ENCODE peak calls at places on chromosomes 13 and 19, in four cellular contexts. L is neural progenitor cell, D is fibroblast of pulmonary artery, Z is progenitor cell of endocrine pancreas. M is an unnamed sample.

GRCh38 chr13:101289764-101290163 is 126.5 kb downstream of the NALCN start:
- DNase-seq in L (peak; percentile 87), Z (peak; percentile 26), D (peak; percentile 28), M (peak; percentile 26)

GRCh38 chr13:33347866-33348265 is 62.3 kb upstream of the STARD13 start:
- DNase-seq in L (no peak), D (no peak), Z (no peak), M (no peak)

GRCh38 chr19:1758959-1759903 is 5.9 kb downstream of the ONECUT3 start:
- DNase-seq in L (no peak), D (no peak), Z (no peak), M (no peak)

GRCh38 chr19:4042731-4043082 is 24.0 kb downstream of the ZBTB7A start:
- DNase-seq in D (no peak), L (no peak), Z (no peak), M (no peak)

GRCh38 chr13:43237616-43238015 is 214.2 kb downstream of the DNAJC15 start:
- DNase-seq in L (no peak), Z (no peak), D (no peak), M (no peak)

GRCh38 chr13:99320693-99321481 is 13.7 kb upstream of the GPR183 start:
- DNase-seq in D (peak; percentile 93), L (no peak), Z (no peak), M (peak; percentile 86)

GRCh38 chr13:76216729-76217128 is 580.6 kb downstream of the LMO7 start:
- DNase-seq in L (no peak), Z (no peak), D (no peak), M (no peak)

GRCh38 chr19:15022752-15023151 is 26.5 kb upstream of the CASP14 start:
- DNase-seq in D (no peak), L (no peak), Z (no peak), M (no peak)

GRCh38 chr19:42420055-42420544 is 7.1 kb downstream of the LIPE start:
- DNase-seq in D (peak; percentile 52), L (peak; percentile 66), Z (no peak), M (no peak)

GRCh38 chr19:46753420-46754155 is 7.3 kb upstream of the STRN4 start:
- DNase-seq in L (peak; percentile 75), D (no peak), Z (no peak), M (peak; percentile 37)

GRCh38 chr19:34269968-34270621 is 15.7 kb downstream of the GARRE1 start:
- DNase-seq in L (no peak), Z (no peak), D (peak; percentile 92), M (no peak)

GRCh38 chr13:40958655-40959054 is 60.5 kb downstream of the ELF1 start:
- DNase-seq in Z (no peak), L (no peak), D (no peak), M (no peak)

GRCh38 chr19:48933382-48933932 is at the start of gene DHDH:
- DNase-seq in L (peak; percentile 97), Z (peak; percentile 77), D (peak; percentile 49), M (peak; percentile 60)

GRCh38 chr19:49490287-49491029 is 3.0 kb downstream of the RPL13A start:
- DNase-seq in Z (no peak), D (no peak), L (no peak), M (no peak)

GRCh38 chr19:46492841-46493235 is 2.8 kb downstream of the PNMA8B start:
- DNase-seq in D (no peak), Z (no peak), L (peak; percentile 32), M (no peak)

GRCh38 chr19:18589380-18590272 is 1.0 kb downstream of the REX1BD start:
- DNase-seq in L (peak; percentile 90), Z (peak; percentile 58), D (peak; percentile 66), M (peak; percentile 73)

GRCh38 chr13:109610517-109610916 is 175.9 kb downstream of the IRS2 start:
- DNase-seq in L (peak; percentile 50), D (peak; percentile 23), Z (no peak), M (peak; percentile 27)

GRCh38 chr19:10566658-10567410 is 1.0 kb upstream of the KRI1 start:
- DNase-seq in L (no peak), Z (no peak), D (no peak), M (no peak)

GRCh38 chr13:59677966-59678814 is 485.5 kb downstream of the DIAPH3 start:
- DNase-seq in L (peak; percentile 65), Z (no peak), D (peak; percentile 87), M (peak; percentile 64)

GRCh38 chr13:25874907-25875306 is 176.9 kb downstream of the SHISA2 start:
- DNase-seq in D (no peak), Z (no peak), L (no peak), M (no peak)

GRCh38 chr13:43953370-43953769 is 73.7 kb downstream of the LACC1 start:
- DNase-seq in L (no peak), Z (no peak), D (no peak), M (no peak)